ENCODE peak calls at places on chromosome 3, in four cellular contexts. One of them, this sample, is unnamed.

GRCh38 chr3:127730171-127730570 is 57.4 kb downstream of the ABTB1 start:
- DNase-seq in HepG2: no peak
- DNase-seq in GM12878: no peak
- DNase-seq in K562: no peak
- DNase-seq in this sample: no peak

GRCh38 chr3:52119056-52119455 is 35.2 kb downstream of the POC1A start:
- DNase-seq in HepG2: no peak
- DNase-seq in GM12878: no peak
- DNase-seq in K562: peak; percentile 22
- DNase-seq in this sample: peak; percentile 20

GRCh38 chr3:19213608-19214220 is 65.4 kb downstream of the KCNH8 start:
- DNase-seq in HepG2: peak; percentile 4
- DNase-seq in GM12878: no peak
- DNase-seq in K562: no peak
- DNase-seq in this sample: peak; percentile 6

GRCh38 chr3:137770066-137770805 is 6.1 kb downstream of the SOX14 start:
- DNase-seq in HepG2: no peak
- DNase-seq in GM12878: no peak
- DNase-seq in K562: no peak
- DNase-seq in this sample: no peak

GRCh38 chr3:21142031-21142430 is 609.0 kb downstream of the ZNF385D start:
- DNase-seq in HepG2: no peak
- DNase-seq in GM12878: no peak
- DNase-seq in K562: no peak
- DNase-seq in this sample: no peak

GRCh38 chr3:120173056-120173675 is 78.9 kb upstream of the GSK3B start:
- DNase-seq in HepG2: no peak
- DNase-seq in GM12878: no peak
- DNase-seq in K562: no peak
- DNase-seq in this sample: no peak

GRCh38 chr3:62551556-62551955 is 178.2 kb upstream of the FEZF2 start:
- DNase-seq in HepG2: no peak
- DNase-seq in GM12878: no peak
- DNase-seq in K562: no peak
- DNase-seq in this sample: no peak

GRCh38 chr3:127598841-127599570 is 795 bp downstream of the MCM2 start:
- DNase-seq in HepG2: peak; percentile 35
- DNase-seq in GM12878: no peak
- DNase-seq in K562: no peak
- DNase-seq in this sample: no peak

GRCh38 chr3:63724987-63725386 is 72.5 kb downstream of the SNTN start:
- DNase-seq in HepG2: no peak
- DNase-seq in GM12878: no peak
- DNase-seq in K562: no peak
- DNase-seq in this sample: no peak

GRCh38 chr3:20197775-20198174 is 11.8 kb upstream of the SGO1 start:
- DNase-seq in HepG2: no peak
- DNase-seq in GM12878: no peak
- DNase-seq in K562: no peak
- DNase-seq in this sample: no peak

GRCh38 chr3:101631397-101631796 is 45.5 kb downstream of the ZBTB11 start:
- DNase-seq in HepG2: no peak
- DNase-seq in GM12878: no peak
- DNase-seq in K562: no peak
- DNase-seq in this sample: no peak

GRCh38 chr3:18597919-18598318 is 172.8 kb upstream of the SATB1 start:
- DNase-seq in HepG2: no peak
- DNase-seq in GM12878: no peak
- DNase-seq in K562: no peak
- DNase-seq in this sample: no peak

GRCh38 chr3:114741066-114741465 is 406.0 kb downstream of the ZBTB20 start:
- DNase-seq in HepG2: no peak
- DNase-seq in GM12878: no peak
- DNase-seq in K562: no peak
- DNase-seq in this sample: no peak

GRCh38 chr3:170584585-170585007 is 1.3 kb downstream of the SLC7A14 start:
- DNase-seq in HepG2: peak; percentile 37
- DNase-seq in GM12878: no peak
- DNase-seq in K562: peak; percentile 76
- DNase-seq in this sample: peak; percentile 78

DNA sequence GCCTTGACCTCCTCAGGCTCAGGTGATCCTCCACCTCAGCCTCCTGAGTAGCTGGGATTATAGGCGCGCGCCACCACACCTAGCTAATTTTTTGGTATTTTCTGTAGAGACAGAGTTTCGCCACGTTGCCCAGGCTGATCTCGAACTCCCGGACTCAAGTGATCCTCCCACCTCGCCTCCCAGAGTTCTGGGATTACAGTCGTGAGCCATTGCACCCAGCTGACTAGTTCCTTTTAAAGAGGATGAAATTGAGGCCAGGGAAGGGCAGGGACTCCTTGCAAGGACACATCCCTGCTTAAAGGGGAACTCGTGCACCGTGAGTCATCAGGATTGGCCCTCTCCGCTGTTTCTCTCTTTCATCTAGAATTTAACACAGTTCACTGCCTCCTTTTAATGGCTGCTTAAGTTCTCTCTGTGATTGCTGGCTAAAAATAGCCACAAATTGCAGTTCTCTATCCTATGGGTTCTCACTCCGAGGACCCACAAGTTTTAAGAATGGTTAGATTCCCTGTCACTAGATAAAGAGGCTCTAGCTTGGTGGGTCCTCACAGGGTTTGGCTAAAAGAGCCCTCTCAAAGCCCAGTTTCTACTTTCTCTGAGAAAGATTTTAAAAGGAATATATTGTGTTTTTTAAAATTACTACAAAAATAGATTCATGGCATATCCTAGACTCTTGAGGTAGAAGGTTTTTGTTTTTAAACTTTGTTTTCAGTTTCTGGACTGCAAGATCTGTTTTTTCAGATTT is 1.4 kb downstream of the CRTAP start:
- DNase-seq in HepG2: no peak
- DNase-seq in GM12878: no peak
- DNase-seq in K562: peak; percentile 52
- DNase-seq in this sample: peak; percentile 56
- TF ChIP-seq TARDBP in HepG2: no peak
- TF ChIP-seq TARDBP in GM12878: no peak
- TF ChIP-seq TARDBP in K562: peak; percentile 50
- TF ChIP-seq TARDBP in this sample: no peak

GRCh38 chr3:186783070-186783730 is at the start of gene EIF4A2:
- DNase-seq in HepG2: peak; percentile 78
- DNase-seq in GM12878: no peak
- DNase-seq in K562: peak; percentile 88
- DNase-seq in this sample: peak; percentile 78
- TF ChIP-seq TARDBP in HepG2: peak; percentile 72
- TF ChIP-seq TARDBP in GM12878: peak; percentile 16
- TF ChIP-seq TARDBP in K562: no peak
- TF ChIP-seq TARDBP in this sample: no peak

GRCh38 chr3:10219737-10220136 is 28.5 kb upstream of the TATDN2 start:
- DNase-seq in HepG2: no peak
- DNase-seq in GM12878: no peak
- DNase-seq in K562: no peak
- DNase-seq in this sample: no peak
- TF ChIP-seq TARDBP in HepG2: no peak
- TF ChIP-seq TARDBP in GM12878: no peak
- TF ChIP-seq TARDBP in K562: no peak
- TF ChIP-seq TARDBP in this sample: no peak

DNA sequence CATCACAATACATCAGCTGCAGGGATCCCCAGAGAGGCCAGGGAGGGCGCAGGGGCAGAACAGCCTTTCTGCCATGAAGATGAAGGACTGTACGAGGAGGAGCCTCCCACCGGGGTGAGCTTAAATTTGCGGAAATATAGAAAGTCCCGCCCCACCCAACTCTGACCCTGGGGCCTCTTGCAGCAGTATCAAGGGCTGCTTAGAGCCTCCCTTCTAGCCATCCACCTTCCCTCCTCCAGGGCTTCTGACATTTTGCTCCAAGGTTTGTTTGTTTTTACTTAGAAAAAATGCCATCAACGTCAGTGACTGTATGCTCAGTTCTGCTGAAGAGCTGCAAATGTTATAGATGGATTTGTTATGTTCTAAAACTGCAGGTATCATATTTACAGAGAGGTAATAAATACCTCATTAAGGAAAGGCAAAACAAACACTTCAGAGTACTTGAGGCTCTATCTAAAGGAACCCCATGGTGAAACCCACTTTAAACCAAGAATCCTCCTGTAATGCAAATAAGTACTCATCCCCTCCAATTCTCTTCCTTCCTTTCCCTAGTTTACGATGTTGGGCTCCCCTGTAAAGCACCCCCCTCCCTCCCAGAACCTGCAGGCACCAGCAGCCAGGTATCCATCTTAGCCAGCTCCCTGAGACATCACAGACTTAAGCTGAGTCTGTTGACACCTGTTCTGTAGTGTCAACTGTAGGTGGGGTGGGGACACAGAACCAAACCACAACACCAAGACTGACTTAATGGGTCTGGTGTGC is 30.5 kb downstream of the RFTN1 start:
- DNase-seq in HepG2: no peak
- DNase-seq in GM12878: no peak
- DNase-seq in K562: no peak
- DNase-seq in this sample: peak; percentile 61
- TF ChIP-seq TARDBP in HepG2: no peak
- TF ChIP-seq TARDBP in GM12878: no peak
- TF ChIP-seq TARDBP in K562: no peak
- TF ChIP-seq TARDBP in this sample: no peak

DNA sequence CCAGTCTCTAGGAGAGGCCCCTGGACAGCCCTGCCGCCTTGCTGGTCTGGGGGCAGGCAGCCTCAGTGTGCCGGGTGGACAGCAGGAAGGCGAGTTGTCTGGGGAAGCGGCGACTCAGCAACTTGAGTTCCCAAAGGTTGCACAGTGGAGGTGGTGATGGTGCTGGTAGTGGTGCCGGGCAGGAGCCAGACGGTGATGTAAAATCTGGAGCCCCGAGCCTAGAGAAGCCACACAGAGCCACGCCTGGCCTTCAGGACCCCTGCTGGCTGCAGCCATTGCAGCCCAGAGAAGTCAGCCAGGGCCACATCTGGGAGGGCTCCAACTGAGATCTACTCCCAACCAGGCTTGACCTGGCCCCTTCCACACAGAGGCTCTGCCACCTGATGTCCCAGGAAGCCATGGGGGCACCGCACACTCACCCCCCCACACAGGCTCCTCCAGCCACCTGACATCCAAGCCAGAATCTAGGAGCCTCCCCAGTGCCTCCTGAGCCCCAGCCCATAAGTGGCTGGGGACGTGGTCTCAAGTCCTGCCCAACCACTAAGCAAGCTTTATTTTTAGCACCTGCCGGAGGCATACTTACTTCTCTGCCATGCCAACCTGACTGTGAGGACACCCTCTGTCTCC is 8.8 kb downstream of the C3orf22 start:
- DNase-seq in HepG2: no peak
- DNase-seq in GM12878: no peak
- DNase-seq in K562: no peak
- DNase-seq in this sample: no peak
- TF ChIP-seq TARDBP in HepG2: no peak
- TF ChIP-seq TARDBP in GM12878: no peak
- TF ChIP-seq TARDBP in K562: no peak
- TF ChIP-seq TARDBP in this sample: no peak

GRCh38 chr3:162143181-162143580 is 646.6 kb downstream of the OTOL1 start:
- DNase-seq in HepG2: no peak
- DNase-seq in GM12878: no peak
- DNase-seq in K562: no peak
- DNase-seq in this sample: no peak

GRCh38 chr3:162138509-162138908 is 641.9 kb downstream of the OTOL1 start:
- DNase-seq in HepG2: no peak
- DNase-seq in GM12878: no peak
- DNase-seq in K562: no peak
- DNase-seq in this sample: no peak

GRCh38 chr3:162142511-162142910 is 645.9 kb downstream of the OTOL1 start:
- DNase-seq in HepG2: no peak
- DNase-seq in GM12878: no peak
- DNase-seq in K562: no peak
- DNase-seq in this sample: no peak

GRCh38 chr3:162139841-162140240 is 643.2 kb downstream of the OTOL1 start:
- DNase-seq in HepG2: no peak
- DNase-seq in GM12878: no peak
- DNase-seq in K562: no peak
- DNase-seq in this sample: no peak

DNA sequence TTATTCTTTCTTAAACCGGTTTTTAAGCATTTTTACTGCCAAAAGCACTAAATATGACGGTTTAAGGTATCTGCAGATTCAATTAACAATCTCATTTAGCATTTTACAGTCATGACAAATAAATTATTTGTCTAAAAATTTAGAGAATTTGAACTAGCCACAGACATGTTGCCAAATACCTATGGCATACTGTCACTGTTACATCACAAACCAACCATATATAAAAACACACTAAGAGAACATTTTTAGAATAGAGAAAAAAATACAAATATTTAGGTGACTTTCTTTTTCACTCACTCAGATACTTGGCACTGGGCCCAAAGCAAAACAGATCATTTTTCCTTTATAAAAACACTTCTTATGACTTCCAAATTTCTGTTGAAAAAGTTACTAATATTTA is 644.6 kb downstream of the OTOL1 start:
- DNase-seq in HepG2: no peak
- DNase-seq in GM12878: no peak
- DNase-seq in K562: no peak
- DNase-seq in this sample: no peak
- TF ChIP-seq TARDBP in HepG2: no peak
- TF ChIP-seq TARDBP in GM12878: no peak
- TF ChIP-seq TARDBP in K562: no peak
- TF ChIP-seq TARDBP in this sample: no peak

GRCh38 chr3:7015683-7016440 is 154.9 kb downstream of the GRM7 start:
- DNase-seq in HepG2: no peak
- DNase-seq in GM12878: no peak
- DNase-seq in K562: no peak
- DNase-seq in this sample: no peak
- TF ChIP-seq TARDBP in HepG2: no peak
- TF ChIP-seq TARDBP in GM12878: no peak
- TF ChIP-seq TARDBP in K562: no peak
- TF ChIP-seq TARDBP in this sample: no peak

DNA sequence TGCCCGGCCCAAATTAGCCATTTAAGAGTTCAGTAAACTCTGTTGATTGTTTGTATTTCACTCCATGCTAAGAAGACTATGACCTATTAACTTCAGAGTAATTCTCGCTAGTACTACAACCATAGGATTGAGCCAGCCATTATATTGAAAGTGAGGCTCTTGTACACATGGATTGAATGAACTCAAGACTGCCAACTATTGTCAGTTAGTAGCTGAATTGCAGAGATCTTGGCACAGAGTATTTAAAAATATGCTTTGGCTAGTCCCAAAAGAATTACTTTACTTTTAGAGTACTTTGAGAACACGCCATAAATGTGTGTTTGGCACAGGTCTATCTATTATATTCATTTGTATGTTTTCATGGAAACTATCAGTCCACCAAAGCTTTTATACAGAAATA is 226.7 kb upstream of the DCBLD2 start:
- DNase-seq in HepG2: no peak
- DNase-seq in GM12878: no peak
- DNase-seq in K562: no peak
- DNase-seq in this sample: no peak
- TF ChIP-seq TARDBP in HepG2: no peak
- TF ChIP-seq TARDBP in GM12878: no peak
- TF ChIP-seq TARDBP in K562: no peak
- TF ChIP-seq TARDBP in this sample: no peak

This sample was measured in HEK293T.